ENCODE peak calls at places on chromosomes 3 and 15, in seven cellular contexts. One of them, this sample, is unnamed. For H3K4me1, the result is how much of the 10 kb centered on the place peaks cover.

GRCh38 chr3:48406443-48407431 is 23.1 kb downstream of the PLXNB1 start:
- DNase-seq in neuronal stem cell: no peak
- DNase-seq in GM23338: no peak
- DNase-seq in tibial artery: peak
- DNase-seq in hepatocyte: no peak
- DNase-seq in A673: no peak
- DNase-seq in adrenal gland: no peak
- DNase-seq in this sample: no peak

GRCh38 chr3:129501630-129502029 is 26.8 kb upstream of the RHO start:
- DNase-seq in neuronal stem cell: no peak
- DNase-seq in GM23338: no peak
- DNase-seq in tibial artery: no peak
- DNase-seq in hepatocyte: no peak
- DNase-seq in A673: no peak
- DNase-seq in adrenal gland: no peak
- DNase-seq in this sample: no peak

GRCh38 chr3:12253944-12254343 is 34.9 kb upstream of the PPARG start:
- DNase-seq in neuronal stem cell: no peak
- DNase-seq in GM23338: no peak
- DNase-seq in tibial artery: no peak
- DNase-seq in hepatocyte: no peak
- DNase-seq in A673: peak
- DNase-seq in adrenal gland: no peak
- DNase-seq in this sample: no peak

GRCh38 chr15:85746641-85747040 is 48.1 kb downstream of the KLHL25 start:
- DNase-seq in neuronal stem cell: no peak
- DNase-seq in GM23338: no peak
- DNase-seq in tibial artery: peak
- DNase-seq in hepatocyte: no peak
- DNase-seq in A673: no peak
- DNase-seq in adrenal gland: no peak
- DNase-seq in this sample: no peak

GRCh38 chr3:178084938-178085816 is 451.1 kb upstream of the KCNMB2 start:
- DNase-seq in neuronal stem cell: peak
- DNase-seq in GM23338: peak
- DNase-seq in tibial artery: peak
- DNase-seq in hepatocyte: peak
- DNase-seq in A673: peak
- DNase-seq in adrenal gland: peak
- DNase-seq in this sample: peak

GRCh38 chr15:63019539-63020109 is 22.9 kb upstream of the TPM1 start:
- DNase-seq in neuronal stem cell: no peak
- DNase-seq in GM23338: peak
- DNase-seq in tibial artery: no peak
- DNase-seq in hepatocyte: no peak
- DNase-seq in A673: no peak
- DNase-seq in adrenal gland: peak
- DNase-seq in this sample: peak

GRCh38 chr15:41480396-41481140 is 13.1 kb upstream of the ITPKA start:
- DNase-seq in neuronal stem cell: no peak
- DNase-seq in GM23338: no peak
- DNase-seq in tibial artery: no peak
- DNase-seq in hepatocyte: no peak
- DNase-seq in A673: no peak
- DNase-seq in adrenal gland: no peak
- DNase-seq in this sample: no peak

GRCh38 chr3:113602836-113603235 is 70.5 kb downstream of the SIDT1 start:
- DNase-seq in neuronal stem cell: no peak
- DNase-seq in GM23338: no peak
- DNase-seq in tibial artery: no peak
- DNase-seq in hepatocyte: no peak
- DNase-seq in A673: no peak
- DNase-seq in adrenal gland: no peak
- DNase-seq in this sample: no peak

GRCh38 chr3:28317438-28318022 is 31.0 kb upstream of the ZCWPW2 start:
- DNase-seq in neuronal stem cell: peak
- DNase-seq in GM23338: peak
- DNase-seq in tibial artery: no peak
- DNase-seq in hepatocyte: peak
- DNase-seq in A673: peak
- DNase-seq in adrenal gland: peak
- DNase-seq in this sample: peak

GRCh38 chr3:122795674-122795969 is 753 bp downstream of the SLC49A4 start:
- DNase-seq in neuronal stem cell: no peak
- DNase-seq in GM23338: no peak
- DNase-seq in tibial artery: no peak
- DNase-seq in hepatocyte: no peak
- DNase-seq in A673: no peak
- DNase-seq in adrenal gland: no peak
- DNase-seq in this sample: peak

GRCh38 chr3:194098872-194099183 is 37.1 kb upstream of the HES1 start:
- DNase-seq in neuronal stem cell: no peak
- DNase-seq in GM23338: no peak
- DNase-seq in tibial artery: no peak
- DNase-seq in hepatocyte: no peak
- DNase-seq in A673: no peak
- DNase-seq in adrenal gland: no peak
- DNase-seq in this sample: no peak

GRCh38 chr3:134998855-134999254 is 203.8 kb downstream of the EPHB1 start:
- DNase-seq in neuronal stem cell: no peak
- DNase-seq in GM23338: no peak
- DNase-seq in tibial artery: no peak
- DNase-seq in hepatocyte: peak
- DNase-seq in A673: no peak
- DNase-seq in adrenal gland: no peak
- DNase-seq in this sample: no peak

GRCh38 chr15:85289677-85290365 is 90.6 kb upstream of the AKAP13 start:
- DNase-seq in neuronal stem cell: no peak
- DNase-seq in GM23338: peak
- DNase-seq in tibial artery: no peak
- DNase-seq in hepatocyte: peak
- DNase-seq in A673: peak
- DNase-seq in adrenal gland: peak
- DNase-seq in this sample: peak

GRCh38 chr15:96542130-96542770 is 211.8 kb downstream of the NR2F2 start:
- DNase-seq in neuronal stem cell: no peak
- DNase-seq in GM23338: no peak
- DNase-seq in tibial artery: no peak
- DNase-seq in hepatocyte: no peak
- DNase-seq in A673: peak
- DNase-seq in adrenal gland: no peak
- DNase-seq in this sample: no peak

GRCh38 chr3:139287557-139287956 is 56.3 kb upstream of the MRPS22 start:
- DNase-seq in neuronal stem cell: no peak
- DNase-seq in GM23338: no peak
- DNase-seq in tibial artery: no peak
- DNase-seq in hepatocyte: no peak
- DNase-seq in A673: no peak
- DNase-seq in adrenal gland: no peak
- DNase-seq in this sample: no peak

GRCh38 chr3:147945968-147946519 is 536.9 kb downstream of the ZIC1 start:
- DNase-seq in neuronal stem cell: no peak
- DNase-seq in GM23338: peak
- DNase-seq in tibial artery: no peak
- DNase-seq in hepatocyte: peak
- DNase-seq in A673: peak
- DNase-seq in adrenal gland: peak
- DNase-seq in this sample: peak

GRCh38 chr3:186213946-186214345 is 105.1 kb upstream of the ETV5 start:
- DNase-seq in neuronal stem cell: no peak
- DNase-seq in GM23338: no peak
- DNase-seq in tibial artery: no peak
- DNase-seq in hepatocyte: no peak
- DNase-seq in A673: no peak
- DNase-seq in adrenal gland: peak
- DNase-seq in this sample: no peak

GRCh38 chr3:29202368-29202767 is 78.5 kb upstream of the RBMS3 start:
- DNase-seq in neuronal stem cell: no peak
- DNase-seq in GM23338: no peak
- DNase-seq in tibial artery: no peak
- DNase-seq in hepatocyte: no peak
- DNase-seq in A673: peak
- DNase-seq in adrenal gland: no peak
- DNase-seq in this sample: no peak

GRCh38 chr3:103968751-103969150 is 1398.0 kb upstream of the ALCAM start:
- DNase-seq in neuronal stem cell: no peak
- DNase-seq in GM23338: peak
- DNase-seq in tibial artery: no peak
- DNase-seq in hepatocyte: no peak
- DNase-seq in A673: no peak
- DNase-seq in adrenal gland: no peak
- DNase-seq in this sample: no peak

GRCh38 chr3:28139967-28140634 is 101.3 kb upstream of the CMC1 start:
- DNase-seq in neuronal stem cell: no peak
- DNase-seq in GM23338: no peak
- DNase-seq in tibial artery: no peak
- DNase-seq in hepatocyte: peak
- DNase-seq in A673: no peak
- DNase-seq in adrenal gland: no peak
- DNase-seq in this sample: peak

GRCh38 chr3:124826703-124827102 is 60.5 kb downstream of the ITGB5 start:
- DNase-seq in neuronal stem cell: no peak
- DNase-seq in GM23338: peak
- DNase-seq in tibial artery: no peak
- DNase-seq in hepatocyte: no peak
- DNase-seq in A673: peak
- DNase-seq in adrenal gland: peak
- DNase-seq in this sample: no peak

GRCh38 chr3:80227216-80227615 is 459.4 kb upstream of the ROBO1 start:
- DNase-seq in neuronal stem cell: no peak
- DNase-seq in GM23338: no peak
- DNase-seq in tibial artery: no peak
- DNase-seq in hepatocyte: no peak
- DNase-seq in A673: no peak
- DNase-seq in adrenal gland: no peak
- DNase-seq in this sample: no peak

GRCh38 chr3:197404030-197404429 is 105.6 kb upstream of the DLG1 start:
- DNase-seq in neuronal stem cell: no peak
- DNase-seq in GM23338: peak
- DNase-seq in tibial artery: no peak
- DNase-seq in hepatocyte: no peak
- DNase-seq in A673: no peak
- DNase-seq in adrenal gland: no peak
- DNase-seq in this sample: no peak

GRCh38 chr3:49787536-49787935 is 1.2 kb upstream of the IP6K1 start:
- DNase-seq in neuronal stem cell: no peak
- DNase-seq in GM23338: no peak
- DNase-seq in tibial artery: no peak
- DNase-seq in hepatocyte: no peak
- DNase-seq in A673: no peak
- DNase-seq in adrenal gland: no peak
- DNase-seq in this sample: no peak

GRCh38 chr3:49788056-49788455 is 1.7 kb upstream of the IP6K1 start:
- DNase-seq in neuronal stem cell: no peak
- DNase-seq in GM23338: no peak
- DNase-seq in tibial artery: no peak
- DNase-seq in hepatocyte: no peak
- DNase-seq in A673: no peak
- DNase-seq in adrenal gland: no peak
- DNase-seq in this sample: no peak

GRCh38 chr3:49786357-49787181 is at the start of gene IP6K1:
- DNase-seq in neuronal stem cell: peak
- DNase-seq in GM23338: peak
- DNase-seq in tibial artery: peak
- DNase-seq in hepatocyte: peak
- DNase-seq in A673: peak
- DNase-seq in adrenal gland: peak
- DNase-seq in this sample: peak

GRCh38 chr3:49787182-49787464 is 781 bp upstream of the IP6K1 start:
- DNase-seq in neuronal stem cell: no peak
- DNase-seq in GM23338: no peak
- DNase-seq in tibial artery: no peak
- DNase-seq in hepatocyte: no peak
- DNase-seq in A673: no peak
- DNase-seq in adrenal gland: no peak
- DNase-seq in this sample: no peak

GRCh38 chr3:49785565-49786356 is 581 bp downstream of the IP6K1 start:
- DNase-seq in neuronal stem cell: peak
- DNase-seq in GM23338: peak
- DNase-seq in tibial artery: no peak
- DNase-seq in hepatocyte: peak
- DNase-seq in A673: no peak
- DNase-seq in adrenal gland: peak
- DNase-seq in this sample: no peak
- H3K4me1 ChIP-seq in neuronal stem cell: under half
- H3K4me1 ChIP-seq in GM23338: under half
- H3K4me1 ChIP-seq in tibial artery: half or more
- H3K4me1 ChIP-seq in hepatocyte: under half
- H3K4me1 ChIP-seq in A673: under half
- H3K4me1 ChIP-seq in adrenal gland: under half
- H3K4me1 ChIP-seq in this sample: under half

DNA sequence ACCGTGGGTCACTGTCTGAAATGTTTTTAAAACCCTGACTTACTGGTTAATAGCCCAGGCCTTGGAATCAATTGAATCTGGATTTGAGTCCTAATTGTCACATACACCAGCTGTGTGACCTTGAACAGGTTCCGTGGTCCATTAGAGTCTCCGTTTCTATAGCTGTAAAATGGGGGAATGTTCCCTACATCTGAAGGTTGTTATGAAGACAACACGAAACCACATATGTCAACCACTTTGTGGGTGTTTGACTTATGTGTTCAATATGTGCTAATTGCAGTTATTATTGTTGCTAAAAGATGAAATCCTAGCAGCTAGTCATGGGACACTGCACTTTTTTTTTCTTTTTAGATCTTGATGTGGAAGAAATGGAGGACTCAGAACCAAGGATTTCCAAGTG is 35.3 kb downstream of the ZBTB38 start:
- DNase-seq in neuronal stem cell: no peak
- DNase-seq in GM23338: no peak
- DNase-seq in tibial artery: no peak
- DNase-seq in hepatocyte: no peak
- DNase-seq in A673: no peak
- DNase-seq in adrenal gland: no peak
- DNase-seq in this sample: peak
- H3K4me3 ChIP-seq in neuronal stem cell: no peak
- H3K4me3 ChIP-seq in GM23338: no peak
- H3K4me3 ChIP-seq in tibial artery: peak
- H3K4me3 ChIP-seq in hepatocyte: no peak
- H3K4me3 ChIP-seq in A673: peak
- H3K4me3 ChIP-seq in adrenal gland: no peak
- H3K4me3 ChIP-seq in this sample: no peak

GRCh38 chr3:69878254-69878653 is 121.3 kb upstream of the SAMMSON start:
- DNase-seq in neuronal stem cell: no peak
- DNase-seq in GM23338: no peak
- DNase-seq in tibial artery: no peak
- DNase-seq in hepatocyte: no peak
- DNase-seq in A673: no peak
- DNase-seq in adrenal gland: no peak
- DNase-seq in this sample: no peak
- H3K4me1 ChIP-seq in neuronal stem cell: under half
- H3K4me1 ChIP-seq in GM23338: under half
- H3K4me1 ChIP-seq in tibial artery: under half
- H3K4me1 ChIP-seq in hepatocyte: under half
- H3K4me1 ChIP-seq in A673: under half
- H3K4me1 ChIP-seq in adrenal gland: under half
- H3K4me1 ChIP-seq in this sample: under half

DNA sequence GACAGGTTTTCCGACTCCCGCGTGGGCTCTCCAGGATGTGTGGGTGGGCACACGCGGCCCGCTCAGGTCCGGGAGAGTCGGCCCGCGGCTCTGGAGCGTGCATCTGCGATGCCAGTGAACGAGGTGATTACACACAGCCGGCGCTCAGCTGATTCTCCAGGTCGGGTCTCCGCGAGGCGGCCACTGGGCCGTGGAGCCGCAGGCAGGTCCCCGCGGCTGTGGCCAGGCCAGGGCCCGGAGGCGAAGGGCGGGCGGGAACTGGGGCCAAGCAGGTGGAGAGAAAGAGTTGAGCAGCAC is 13.2 kb downstream of the PAK6 start:
- DNase-seq in neuronal stem cell: no peak
- DNase-seq in GM23338: no peak
- DNase-seq in tibial artery: no peak
- DNase-seq in hepatocyte: no peak
- DNase-seq in A673: no peak
- DNase-seq in adrenal gland: no peak
- DNase-seq in this sample: no peak
- H3K4me3 ChIP-seq in neuronal stem cell: no peak
- H3K4me3 ChIP-seq in GM23338: peak
- H3K4me3 ChIP-seq in tibial artery: peak
- H3K4me3 ChIP-seq in hepatocyte: peak
- H3K4me3 ChIP-seq in A673: no peak
- H3K4me3 ChIP-seq in adrenal gland: no peak
- H3K4me3 ChIP-seq in this sample: no peak

This sample was measured in small intestine.